ENCODE peak calls at places on chromosomes 2 and 18, in six cellular contexts. One of them, this sample, is unnamed.

GRCh38 chr2:106168657-106169056 is 25.4 kb downstream of the UXS1 start:
- DNase-seq in IMR-90: no peak
- DNase-seq in kidney: no peak
- DNase-seq in kidney epithelial cell: no peak
- DNase-seq in mammary epithelial cell: no peak
- DNase-seq in A549: no peak
- DNase-seq in this sample: no peak

GRCh38 chr2:147100406-147101035 is 744.3 kb upstream of the ACVR2A start:
- DNase-seq in IMR-90: peak; percentile 0
- DNase-seq in kidney: no peak
- DNase-seq in kidney epithelial cell: no peak
- DNase-seq in mammary epithelial cell: peak; percentile 32
- DNase-seq in A549: no peak
- DNase-seq in this sample: peak; percentile 53

GRCh38 chr2:120134263-120134662 is 88.9 kb downstream of the TMEM185B start:
- DNase-seq in IMR-90: peak; percentile 99
- DNase-seq in kidney: no peak
- DNase-seq in kidney epithelial cell: peak; percentile 91
- DNase-seq in mammary epithelial cell: peak; percentile 96
- DNase-seq in A549: peak; percentile 27
- DNase-seq in this sample: peak; percentile 98

GRCh38 chr2:46065152-46065551 is 232.1 kb upstream of the EPAS1 start:
- DNase-seq in IMR-90: peak; percentile 81
- DNase-seq in kidney: no peak
- DNase-seq in kidney epithelial cell: no peak
- DNase-seq in mammary epithelial cell: no peak
- DNase-seq in A549: no peak
- DNase-seq in this sample: no peak

GRCh38 chr18:31399336-31400032 is 22.9 kb downstream of the DSG4 start:
- DNase-seq in IMR-90: no peak
- DNase-seq in kidney: no peak
- DNase-seq in kidney epithelial cell: peak; percentile 65
- DNase-seq in mammary epithelial cell: peak; percentile 88
- DNase-seq in A549: no peak
- DNase-seq in this sample: peak; percentile 83

GRCh38 chr18:23856466-23857175 is 157.9 kb upstream of the TTC39C start:
- DNase-seq in IMR-90: peak; percentile 21
- DNase-seq in kidney: no peak
- DNase-seq in kidney epithelial cell: no peak
- DNase-seq in mammary epithelial cell: peak; percentile 40
- DNase-seq in A549: no peak
- DNase-seq in this sample: peak; percentile 30

GRCh38 chr18:621181-621580 is 24.4 kb downstream of the CLUL1 start:
- DNase-seq in IMR-90: peak; percentile 62
- DNase-seq in kidney: no peak
- DNase-seq in kidney epithelial cell: no peak
- DNase-seq in mammary epithelial cell: no peak
- DNase-seq in A549: no peak
- DNase-seq in this sample: no peak

GRCh38 chr2:157193461-157193860 is 64.0 kb upstream of the GALNT5 start:
- DNase-seq in IMR-90: no peak
- DNase-seq in kidney: no peak
- DNase-seq in kidney epithelial cell: no peak
- DNase-seq in mammary epithelial cell: no peak
- DNase-seq in A549: no peak
- DNase-seq in this sample: no peak

GRCh38 chr18:65721634-65722033 is 29.2 kb upstream of the CDH7 start:
- DNase-seq in IMR-90: no peak
- DNase-seq in kidney: no peak
- DNase-seq in kidney epithelial cell: no peak
- DNase-seq in mammary epithelial cell: no peak
- DNase-seq in A549: no peak
- DNase-seq in this sample: no peak

GRCh38 chr2:165640232-165640923 is 153.7 kb downstream of the GALNT3 start:
- DNase-seq in IMR-90: no peak
- DNase-seq in kidney: no peak
- DNase-seq in kidney epithelial cell: no peak
- DNase-seq in mammary epithelial cell: no peak
- DNase-seq in A549: no peak
- DNase-seq in this sample: no peak

GRCh38 chr18:62334110-62334509 is 9.0 kb downstream of the TNFRSF11A start:
- DNase-seq in IMR-90: peak; percentile 14
- DNase-seq in kidney: no peak
- DNase-seq in kidney epithelial cell: no peak
- DNase-seq in mammary epithelial cell: peak; percentile 52
- DNase-seq in A549: peak; percentile 35
- DNase-seq in this sample: peak; percentile 48

GRCh38 chr18:48165104-48165866 is 234.8 kb upstream of the SMAD2 start:
- DNase-seq in IMR-90: no peak
- DNase-seq in kidney: no peak
- DNase-seq in kidney epithelial cell: no peak
- DNase-seq in mammary epithelial cell: no peak
- DNase-seq in A549: no peak
- DNase-seq in this sample: no peak

GRCh38 chr2:175282300-175282699 is 100.8 kb upstream of the ATP5MC3 start:
- DNase-seq in IMR-90: peak; percentile 28
- DNase-seq in kidney: no peak
- DNase-seq in kidney epithelial cell: no peak
- DNase-seq in mammary epithelial cell: peak; percentile 10
- DNase-seq in A549: peak; percentile 64
- DNase-seq in this sample: peak; percentile 47

GRCh38 chr18:59484796-59485328 is 125.8 kb upstream of the LMAN1 start:
- DNase-seq in IMR-90: peak; percentile 96
- DNase-seq in kidney: no peak
- DNase-seq in kidney epithelial cell: no peak
- DNase-seq in mammary epithelial cell: no peak
- DNase-seq in A549: no peak
- DNase-seq in this sample: peak; percentile 39

GRCh38 chr2:235049719-235050118 is 97.9 kb downstream of the SH3BP4 start:
- DNase-seq in IMR-90: no peak
- DNase-seq in kidney: no peak
- DNase-seq in kidney epithelial cell: no peak
- DNase-seq in mammary epithelial cell: no peak
- DNase-seq in A549: no peak
- DNase-seq in this sample: no peak

DNA sequence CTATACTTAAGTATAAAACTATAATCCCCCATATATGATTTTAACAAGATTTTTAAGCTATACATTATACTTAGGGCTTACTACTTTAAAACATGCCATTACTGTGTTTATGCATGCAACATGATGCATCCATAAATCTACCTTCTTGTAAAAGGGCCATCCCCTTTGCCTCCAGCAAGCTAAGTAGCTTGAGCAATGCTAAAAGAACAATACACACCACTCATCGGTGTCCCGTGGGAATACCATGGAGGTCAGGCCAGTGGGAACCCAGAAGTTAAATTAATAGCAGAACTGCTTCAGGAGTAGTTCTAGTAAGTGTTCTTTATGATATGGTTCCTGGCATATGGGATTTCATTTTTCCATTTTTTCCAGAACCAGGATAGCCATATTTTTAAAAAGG is 37.8 kb downstream of the SH3RF3 start:
- DNase-seq in IMR-90: peak; percentile 62
- DNase-seq in kidney: no peak
- DNase-seq in kidney epithelial cell: no peak
- DNase-seq in mammary epithelial cell: peak; percentile 1
- DNase-seq in A549: no peak
- DNase-seq in this sample: peak; percentile 42
- H3K4me3 ChIP-seq in IMR-90: no peak overlapping the region
- H3K4me3 ChIP-seq in kidney: no peak overlapping the region
- H3K4me3 ChIP-seq in kidney epithelial cell: no peak overlapping the region
- H3K4me3 ChIP-seq in mammary epithelial cell: no peak overlapping the region
- H3K4me3 ChIP-seq in A549: no peak overlapping the region
- H3K4me3 ChIP-seq in this sample: no peak overlapping the region

DNA sequence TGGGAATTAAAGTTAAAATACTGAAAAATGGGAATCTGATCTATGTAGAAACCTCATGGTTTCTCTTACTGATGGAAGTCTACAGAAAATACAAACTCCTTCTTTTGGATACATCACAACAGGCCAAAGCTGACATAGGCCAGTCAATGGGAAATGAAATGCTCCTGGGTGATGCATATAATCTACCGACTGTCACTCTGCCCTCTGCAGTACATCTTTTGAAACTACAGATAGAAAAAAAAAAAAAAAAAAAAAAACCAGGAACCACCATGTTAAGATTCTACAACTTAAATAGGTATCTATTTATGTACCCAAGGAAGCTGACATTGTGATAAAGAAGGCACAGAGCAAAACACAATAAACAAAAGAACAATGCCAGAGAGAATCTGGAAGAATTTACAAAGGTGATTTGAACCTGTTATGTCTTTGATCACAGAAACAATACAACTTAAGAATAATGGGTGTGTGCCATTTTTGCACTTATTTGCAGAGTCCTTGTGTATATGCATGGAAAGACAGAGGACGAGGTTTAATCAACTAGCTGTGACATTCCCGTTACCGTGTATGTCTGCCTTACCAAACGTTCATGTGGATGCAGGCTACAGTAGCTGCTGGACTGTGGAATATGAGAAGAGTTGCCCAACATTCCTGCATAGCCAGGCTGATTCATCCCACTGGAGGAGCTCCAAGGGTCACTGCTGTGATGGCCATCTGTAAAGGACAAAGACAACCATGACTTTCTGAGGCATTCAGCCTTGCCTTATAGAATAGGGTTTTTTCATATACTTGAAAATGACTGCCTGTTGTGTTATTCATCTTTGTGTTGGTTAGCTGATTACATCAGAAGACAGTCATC is 312.7 kb downstream of the TCF4 start:
- DNase-seq in IMR-90: peak; percentile 82
- DNase-seq in kidney: no peak
- DNase-seq in kidney epithelial cell: no peak
- DNase-seq in mammary epithelial cell: peak; percentile 31
- DNase-seq in A549: no peak
- DNase-seq in this sample: peak; percentile 77
- TF ChIP-seq CTCF in IMR-90: peak; percentile 20
- TF ChIP-seq CTCF in kidney: no peak
- TF ChIP-seq CTCF in kidney epithelial cell: peak; percentile 9
- TF ChIP-seq CTCF in mammary epithelial cell: peak; percentile 11
- TF ChIP-seq CTCF in A549: no peak
- TF ChIP-seq CTCF in this sample: peak; percentile 25

GRCh38 chr2:216373896-216374295 is 1.6 kb upstream of the MARCHF4 start:
- DNase-seq in IMR-90: peak; percentile 31
- DNase-seq in kidney: no peak
- DNase-seq in kidney epithelial cell: no peak
- DNase-seq in mammary epithelial cell: no peak
- DNase-seq in A549: no peak
- DNase-seq in this sample: no peak

GRCh38 chr2:216371756-216372702 is at the start of gene MARCHF4:
- DNase-seq in IMR-90: peak; percentile 90
- DNase-seq in kidney: peak; percentile 92
- DNase-seq in kidney epithelial cell: peak; percentile 38
- DNase-seq in mammary epithelial cell: peak; percentile 89
- DNase-seq in A549: peak; percentile 48
- DNase-seq in this sample: peak; percentile 89

GRCh38 chr2:216370961-216371633 is 1.2 kb downstream of the MARCHF4 start:
- DNase-seq in IMR-90: no peak
- DNase-seq in kidney: peak; percentile 65
- DNase-seq in kidney epithelial cell: no peak
- DNase-seq in mammary epithelial cell: no peak
- DNase-seq in A549: no peak
- DNase-seq in this sample: no peak

GRCh38 chr2:216375288-216375687 is 3.0 kb upstream of the MARCHF4 start:
- DNase-seq in IMR-90: no peak
- DNase-seq in kidney: no peak
- DNase-seq in kidney epithelial cell: no peak
- DNase-seq in mammary epithelial cell: no peak
- DNase-seq in A549: no peak
- DNase-seq in this sample: no peak

GRCh38 chr2:216372761-216373291 is 543 bp upstream of the MARCHF4 start:
- DNase-seq in IMR-90: peak; percentile 93
- DNase-seq in kidney: no peak
- DNase-seq in kidney epithelial cell: peak; percentile 55
- DNase-seq in mammary epithelial cell: peak; percentile 63
- DNase-seq in A549: peak; percentile 22
- DNase-seq in this sample: peak; percentile 81
- H3K4me3 ChIP-seq in IMR-90: peak overlapping the region; percentile 59
- H3K4me3 ChIP-seq in kidney: peak overlapping the region; percentile 19
- H3K4me3 ChIP-seq in kidney epithelial cell: no peak overlapping the region
- H3K4me3 ChIP-seq in mammary epithelial cell: no peak overlapping the region
- H3K4me3 ChIP-seq in A549: peak overlapping the region; percentile 64
- H3K4me3 ChIP-seq in this sample: peak overlapping the region; percentile 48

GRCh38 chr2:60998628-60999545 is 18.6 kb upstream of the PEX13 start:
- DNase-seq in IMR-90: peak; percentile 62
- DNase-seq in kidney: no peak
- DNase-seq in kidney epithelial cell: no peak
- DNase-seq in mammary epithelial cell: peak; percentile 37
- DNase-seq in A549: peak; percentile 46
- DNase-seq in this sample: peak; percentile 67
- TF ChIP-seq CTCF in IMR-90: peak; percentile 71
- TF ChIP-seq CTCF in kidney: peak; percentile 45
- TF ChIP-seq CTCF in kidney epithelial cell: peak; percentile 39
- TF ChIP-seq CTCF in mammary epithelial cell: peak; percentile 59
- TF ChIP-seq CTCF in A549: peak; percentile 96
- TF ChIP-seq CTCF in this sample: peak; percentile 46

GRCh38 chr18:46337206-46337710 is 233.1 kb downstream of the HAUS1 start:
- DNase-seq in IMR-90: no peak
- DNase-seq in kidney: no peak
- DNase-seq in kidney epithelial cell: no peak
- DNase-seq in mammary epithelial cell: no peak
- DNase-seq in A549: no peak
- DNase-seq in this sample: no peak

GRCh38 chr18:46336278-46337205 is 232.4 kb downstream of the HAUS1 start:
- DNase-seq in IMR-90: no peak
- DNase-seq in kidney: no peak
- DNase-seq in kidney epithelial cell: no peak
- DNase-seq in mammary epithelial cell: no peak
- DNase-seq in A549: no peak
- DNase-seq in this sample: no peak

GRCh38 chr18:46333371-46334199 is 229.4 kb downstream of the HAUS1 start:
- DNase-seq in IMR-90: no peak
- DNase-seq in kidney: no peak
- DNase-seq in kidney epithelial cell: no peak
- DNase-seq in mammary epithelial cell: peak; percentile 45
- DNase-seq in A549: peak; percentile 41
- DNase-seq in this sample: no peak

GRCh38 chr18:46334200-46334553 is 230.0 kb downstream of the HAUS1 start:
- DNase-seq in IMR-90: no peak
- DNase-seq in kidney: no peak
- DNase-seq in kidney epithelial cell: no peak
- DNase-seq in mammary epithelial cell: no peak
- DNase-seq in A549: no peak
- DNase-seq in this sample: no peak

GRCh38 chr18:46335551-46336059 is 231.4 kb downstream of the HAUS1 start:
- DNase-seq in IMR-90: no peak
- DNase-seq in kidney: no peak
- DNase-seq in kidney epithelial cell: no peak
- DNase-seq in mammary epithelial cell: no peak
- DNase-seq in A549: no peak
- DNase-seq in this sample: no peak
- H3K4me3 ChIP-seq in IMR-90: no peak overlapping the region
- H3K4me3 ChIP-seq in kidney: peak overlapping the region; percentile 44
- H3K4me3 ChIP-seq in kidney epithelial cell: peak overlapping the region; percentile 51
- H3K4me3 ChIP-seq in mammary epithelial cell: peak overlapping the region; percentile 63
- H3K4me3 ChIP-seq in A549: no peak overlapping the region
- H3K4me3 ChIP-seq in this sample: no peak overlapping the region